ENCODE peak calls at places on chromosomes 3 and 15, in eight cellular contexts. U is fibroblast of lung; N is glutamatergic neuron; K is activated CD8-positive, alpha-beta T cell treated with anti-CD3 and anti-CD28 coated beads for 36 hours; Y is progenitor cell of endocrine pancreas; T is AG04449; V is BE2C; H is spleen. O is an unnamed sample.

GRCh38 chr15:95840004-95840403 is 490.5 kb upstream of the NR2F2 start:
- DNase-seq in N (no peak), Y (no peak), U (peak; percentile 96), H (no peak), K (no peak), V (no peak), T (peak; percentile 37), O (no peak)

GRCh38 chr3:108127301-108127988 is 36.6 kb upstream of the CD47 start:
- DNase-seq in K (peak; percentile 72), T (no peak), U (no peak), H (peak; percentile 79), N (no peak), Y (no peak), V (no peak), O (peak; percentile 31)

GRCh38 chr3:148643389-148643840 is 54.3 kb upstream of the AGTR1 start:
- DNase-seq in H (no peak), Y (no peak), T (peak; percentile 54), U (peak; percentile 91), N (no peak), K (no peak), V (no peak), O (no peak)

GRCh38 chr15:63367900-63368299 is 13.7 kb downstream of the CA12 start:
- DNase-seq in V (no peak), Y (no peak), T (no peak), N (no peak), U (no peak), H (no peak), K (no peak), O (no peak)

GRCh38 chr15:55290361-55291057 is 896 bp upstream of the RAB27A start:
- DNase-seq in Y (peak; percentile 73), V (peak; percentile 87), N (peak; percentile 87), K (peak; percentile 93), U (peak; percentile 81), H (peak; percentile 97), T (no peak), O (peak; percentile 82)

GRCh38 chr3:181955566-181955965 is 243.8 kb downstream of the SOX2 start:
- DNase-seq in Y (no peak), U (no peak), T (no peak), V (no peak), K (no peak), H (no peak), N (no peak), O (no peak)

GRCh38 chr15:67548862-67549651 is 6.6 kb downstream of the MAP2K5 start:
- DNase-seq in H (no peak), K (no peak), V (peak; percentile 13), Y (no peak), T (no peak), U (no peak), N (peak; percentile 59), O (no peak)

GRCh38 chr15:74403590-74403919 is 30.2 kb downstream of the SEMA7A start:
- DNase-seq in Y (no peak), K (no peak), V (no peak), U (no peak), T (no peak), N (no peak), H (no peak), O (peak; percentile 82)

GRCh38 chr15:74519311-74519710 is 21.7 kb upstream of the ARID3B start:
- DNase-seq in V (no peak), U (peak; percentile 45), T (no peak), H (no peak), N (no peak), K (no peak), Y (no peak), O (no peak)

GRCh38 chr15:75061272-75061671 is 37.9 kb downstream of the PPCDC start:
- DNase-seq in Y (no peak), N (no peak), V (no peak), T (no peak), U (peak; percentile 35), H (no peak), K (peak; percentile 29), O (no peak)

GRCh38 chr3:178367817-178368617 is 168.2 kb upstream of the KCNMB2 start:
- DNase-seq in Y (no peak), N (no peak), V (no peak), T (no peak), U (no peak), H (no peak), K (no peak), O (no peak)

GRCh38 chr3:175343946-175344345 is 484.8 kb downstream of the NAALADL2 start:
- DNase-seq in T (no peak), K (no peak), N (no peak), Y (no peak), U (no peak), H (no peak), V (no peak), O (no peak)

GRCh38 chr15:74423443-74424257 is 10.1 kb downstream of the SEMA7A start:
- DNase-seq in H (no peak), U (no peak), V (no peak), K (no peak), N (no peak), T (no peak), Y (no peak), O (no peak)

DNA sequence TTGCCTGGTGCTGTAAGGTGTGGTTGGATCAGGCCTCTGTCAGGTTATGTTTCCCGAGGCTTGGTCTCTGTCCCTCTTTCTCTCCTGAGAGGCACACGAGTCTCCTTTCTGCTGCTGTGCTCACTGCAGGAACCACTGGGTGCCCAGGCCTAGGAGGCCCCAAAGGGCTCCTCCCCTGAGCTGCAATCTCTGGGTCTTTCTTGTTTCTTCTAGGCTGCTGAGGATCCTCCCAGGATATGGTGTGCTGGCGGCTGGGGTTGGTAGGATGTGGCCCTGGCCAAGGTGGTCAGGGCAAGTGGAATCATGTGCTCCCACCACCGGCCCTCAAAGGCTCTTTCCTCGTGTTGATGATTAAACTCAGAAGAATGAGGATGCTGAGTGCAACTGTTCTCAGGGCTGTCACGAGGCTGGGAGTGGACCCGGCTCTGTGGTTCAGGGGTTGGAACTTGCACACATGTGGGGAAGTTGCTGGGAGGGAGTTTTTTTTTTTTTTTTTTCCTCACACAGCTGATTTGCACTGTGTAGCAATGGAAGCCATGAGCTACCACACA is 43.6 kb upstream of the CTSH start:
- DNase-seq in T (peak; percentile 82), H (peak; percentile 79), K (peak; percentile 12), Y (no peak), U (peak; percentile 98), N (no peak), V (no peak), O (no peak)
- TF ChIP-seq CTCF in T (no peak), H (no peak), K (no peak), Y (no peak), U (no peak), N (no peak), V (no peak), O (no peak)

DNA sequence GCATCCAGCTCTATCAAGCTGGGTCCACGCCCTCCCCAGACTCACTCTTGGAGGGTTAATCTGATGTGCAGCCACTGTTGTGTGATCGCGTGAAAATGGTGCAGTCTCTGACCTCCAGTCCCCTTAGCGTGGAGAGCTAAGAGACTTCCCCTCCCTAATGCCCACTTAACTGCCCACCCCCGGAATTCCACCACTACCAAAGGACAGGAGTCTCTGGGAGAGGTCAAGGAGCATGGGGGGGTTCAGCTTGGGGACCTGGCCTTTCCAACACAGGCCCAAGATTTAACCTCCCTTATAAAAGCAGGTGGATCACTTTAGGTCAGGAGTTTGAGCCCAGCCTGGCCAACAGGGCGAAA is 48.8 kb downstream of the CCDC12 start:
- DNase-seq in V (no peak), H (no peak), U (no peak), T (no peak), K (no peak), Y (no peak), N (no peak), O (no peak)
- TF ChIP-seq CTCF in V (no peak), H (no peak), U (no peak), T (no peak), K (no peak), Y (no peak), N (no peak), O (no peak)

GRCh38 chr3:82520846-82521245 is 759.4 kb upstream of the GBE1 start:
- DNase-seq in T (no peak), K (no peak), H (no peak), U (no peak), Y (no peak), N (no peak), V (no peak), O (no peak)

DNA sequence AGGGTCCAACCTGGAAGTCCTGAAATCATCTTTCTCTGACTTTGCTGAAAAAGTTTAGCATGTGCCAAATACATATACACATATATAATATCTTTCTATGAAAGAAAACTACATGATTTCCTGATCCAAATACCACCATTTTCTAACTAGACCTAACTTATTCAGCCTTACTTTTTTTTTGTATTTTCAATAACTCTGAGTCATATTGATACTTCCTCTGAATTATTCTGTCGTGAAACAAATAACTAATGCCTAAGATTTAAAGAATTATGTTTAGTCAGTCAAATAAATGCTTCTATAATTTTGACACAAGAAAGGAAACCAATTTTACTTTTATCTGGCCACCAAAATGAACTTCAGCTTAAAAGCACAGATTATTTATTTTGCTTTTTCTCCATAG is 760.2 kb upstream of the GBE1 start:
- DNase-seq in N (no peak), V (no peak), H (no peak), U (no peak), Y (no peak), T (no peak), K (no peak), O (no peak)
- TF ChIP-seq CTCF in N (no peak), V (no peak), H (no peak), U (no peak), Y (no peak), T (no peak), K (no peak), O (no peak)

GRCh38 chr3:171451915-171452707 is 8.1 kb downstream of the TNIK start:
- DNase-seq in Y (no peak), V (no peak), N (no peak), T (no peak), U (no peak), K (no peak), H (no peak), O (no peak)

GRCh38 chr3:171454026-171454425 is 6.2 kb downstream of the TNIK start:
- DNase-seq in V (peak; percentile 70), H (no peak), K (no peak), N (no peak), Y (no peak), T (no peak), U (no peak), O (no peak)

GRCh38 chr3:171455603-171456550 is 4.3 kb downstream of the TNIK start:
- DNase-seq in Y (no peak), K (no peak), V (no peak), N (no peak), U (no peak), H (no peak), T (no peak), O (no peak)

GRCh38 chr3:171456765-171457164 is 3.4 kb downstream of the TNIK start:
- DNase-seq in V (no peak), T (no peak), Y (no peak), N (no peak), H (no peak), K (no peak), U (no peak), O (no peak)

DNA sequence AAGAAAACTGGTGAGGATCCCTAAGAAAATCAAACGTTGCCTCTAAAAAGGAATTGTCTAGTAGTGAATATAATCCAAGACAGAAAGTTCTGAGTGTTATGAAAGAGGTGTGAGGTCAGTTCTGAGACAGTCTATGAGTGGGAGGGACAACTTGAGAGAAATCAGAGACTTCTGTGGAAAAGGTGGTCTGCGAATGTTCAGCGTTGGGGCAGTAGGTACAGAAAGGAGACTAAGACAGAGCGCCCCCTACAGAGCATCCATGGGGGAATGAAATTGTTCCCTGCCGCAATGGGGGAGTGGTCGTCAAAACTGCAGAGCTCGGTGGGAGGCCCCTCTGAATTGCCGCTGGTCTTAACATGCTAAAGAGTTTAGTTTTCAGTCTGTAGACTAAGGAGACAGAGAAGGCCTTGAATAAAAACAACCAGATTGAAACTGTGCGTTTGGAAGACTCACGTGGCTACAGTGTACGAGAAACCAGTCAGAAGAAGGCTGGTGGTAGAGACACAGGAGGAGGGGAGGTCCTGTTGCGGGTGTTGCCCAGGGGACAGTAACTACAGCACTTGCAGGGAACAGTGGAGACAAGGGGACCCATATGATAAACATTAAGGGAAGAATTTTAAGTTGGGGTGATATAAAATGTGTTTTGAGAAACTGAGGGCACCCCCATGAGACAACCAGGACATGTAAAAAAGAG is 6.9 kb downstream of the TNIK start:
- DNase-seq in Y (no peak), U (peak; percentile 6), K (peak; percentile 33), V (peak; percentile 14), T (no peak), H (no peak), N (peak; percentile 48), O (no peak)
- TF ChIP-seq CTCF in Y (peak; percentile 50), U (peak; percentile 45), K (peak; percentile 28), V (peak; percentile 56), T (no peak), H (no peak), N (peak; percentile 44), O (peak; percentile 37)